ENCODE peak calls at places on chromosomes 2 and 18, in seven cellular contexts. V, E, D, I, Q, T and A are unnamed samples.
A peak's percentile ranks its signal among the peaks of the same experiment; 100 is the strongest.

GRCh38 chr2:122481244-122481622 is 725.8 kb downstream of the TSN start:
- DNase-seq in V (no peak), E (no peak), D (no peak), I (no peak), Q (no peak), T (no peak), A (no peak)

GRCh38 chr2:240229603-240230423 is 89.4 kb upstream of the OTOS start:
- DNase-seq in V (no peak), E (no peak), D (no peak), I (peak; percentile 21), Q (no peak), T (peak; percentile 26), A (no peak)

GRCh38 chr2:229376866-229377265 is 105.8 kb upstream of the PID1 start:
- DNase-seq in V (no peak), E (no peak), D (no peak), I (no peak), Q (no peak), T (no peak), A (no peak)

GRCh38 chr18:46414863-46415262 is 242.2 kb downstream of the LOXHD1 start:
- DNase-seq in V (no peak), E (no peak), D (no peak), I (no peak), Q (no peak), T (no peak), A (no peak)

GRCh38 chr2:113755690-113756063 is 765 bp downstream of the SLC35F5 start:
- DNase-seq in V (peak; percentile 12), E (no peak), D (no peak), I (no peak), Q (no peak), T (no peak), A (no peak)

GRCh38 chr2:49640630-49641029 is 486.3 kb upstream of the FSHR start:
- DNase-seq in V (no peak), E (no peak), D (no peak), I (no peak), Q (no peak), T (no peak), A (no peak)

GRCh38 chr2:37851828-37852584 is 73.1 kb upstream of the RMDN2 start:
- DNase-seq in V (no peak), E (no peak), D (no peak), I (no peak), Q (no peak), T (no peak), A (no peak)

GRCh38 chr2:45452866-45453265 is 158.2 kb downstream of the SRBD1 start:
- DNase-seq in V (no peak), E (peak; percentile 89), D (no peak), I (no peak), Q (no peak), T (no peak), A (peak; percentile 84)

GRCh38 chr2:173806761-173807160 is 158.4 kb downstream of the SP3 start:
- DNase-seq in V (no peak), E (no peak), D (no peak), I (no peak), Q (no peak), T (no peak), A (no peak)

GRCh38 chr2:240503848-240504247 is 53.9 kb downstream of the ANKMY1 start:
- DNase-seq in V (no peak), E (no peak), D (no peak), I (no peak), Q (no peak), T (peak; percentile 32), A (no peak)

GRCh38 chr18:23629444-23629946 is 33.2 kb downstream of the ANKRD29 start:
- DNase-seq in V (peak; percentile 92), E (no peak), D (no peak), I (peak; percentile 62), Q (no peak), T (peak; percentile 77), A (no peak)

GRCh38 chr2:84257871-84258270 is 201.2 kb downstream of the SUCLG1 start:
- DNase-seq in V (peak; percentile 42), E (no peak), D (no peak), I (no peak), Q (no peak), T (no peak), A (no peak)
- TF ChIP-seq CTCF in V (peak; percentile 75), E (no peak), D (peak; percentile 48), I (no peak), Q (no peak), T (no peak), A (no peak)

DNA sequence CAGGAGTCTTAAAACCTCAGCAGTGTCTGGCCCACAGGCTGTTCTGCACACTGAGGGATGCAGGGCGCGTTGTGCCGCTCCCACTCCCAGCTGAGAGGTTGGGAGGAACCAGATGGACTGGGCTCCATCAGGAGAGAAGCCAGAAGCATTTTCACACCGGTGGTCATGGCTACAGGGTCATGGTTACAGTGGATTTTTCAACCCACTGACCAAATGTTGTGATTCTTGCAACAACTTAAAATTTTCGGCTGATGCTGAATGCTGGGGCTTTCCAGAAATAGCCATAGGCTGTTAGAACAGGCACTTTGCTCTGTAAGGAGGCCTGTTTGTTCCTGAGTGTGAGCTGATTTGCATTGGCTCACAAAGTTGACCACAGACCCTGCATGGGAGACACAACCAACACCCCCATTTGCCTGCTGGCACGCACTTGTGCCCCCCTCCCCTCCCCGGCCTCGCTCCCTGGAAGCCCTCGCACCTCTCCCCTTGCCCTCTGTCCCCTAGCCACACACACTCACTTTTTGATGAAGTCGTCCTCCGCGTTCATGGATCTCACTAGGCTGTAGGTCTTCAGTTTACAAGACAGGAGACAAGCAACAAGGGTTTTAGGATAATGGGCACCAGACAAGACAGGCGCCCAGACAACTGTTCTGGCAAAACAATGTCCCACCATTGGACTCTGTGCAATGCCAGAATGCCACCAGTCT is 3.4 kb downstream of the LPIN1 start:
- DNase-seq in V (no peak), E (no peak), D (no peak), I (no peak), Q (no peak), T (peak; percentile 65), A (no peak)
- H3K4me3 ChIP-seq in V (no peak overlapping the region), E (no peak overlapping the region), D (no peak overlapping the region), I (peak overlapping the region; percentile 77), Q (peak overlapping the region; percentile 90), T (no peak overlapping the region), A (no peak overlapping the region)

GRCh38 chr2:33135645-33136044 is 188.9 kb downstream of the LTBP1 start:
- DNase-seq in V (no peak), E (no peak), D (no peak), I (no peak), Q (no peak), T (no peak), A (no peak)

GRCh38 chr2:33136056-33136455 is 189.3 kb downstream of the LTBP1 start:
- DNase-seq in V (no peak), E (no peak), D (no peak), I (no peak), Q (no peak), T (no peak), A (no peak)

GRCh38 chr2:33133436-33133835 is 186.7 kb downstream of the LTBP1 start:
- DNase-seq in V (no peak), E (no peak), D (no peak), I (no peak), Q (no peak), T (no peak), A (no peak)

GRCh38 chr2:33134764-33135560 is 188.2 kb downstream of the LTBP1 start:
- DNase-seq in V (no peak), E (no peak), D (no peak), I (no peak), Q (no peak), T (no peak), A (no peak)

DNA sequence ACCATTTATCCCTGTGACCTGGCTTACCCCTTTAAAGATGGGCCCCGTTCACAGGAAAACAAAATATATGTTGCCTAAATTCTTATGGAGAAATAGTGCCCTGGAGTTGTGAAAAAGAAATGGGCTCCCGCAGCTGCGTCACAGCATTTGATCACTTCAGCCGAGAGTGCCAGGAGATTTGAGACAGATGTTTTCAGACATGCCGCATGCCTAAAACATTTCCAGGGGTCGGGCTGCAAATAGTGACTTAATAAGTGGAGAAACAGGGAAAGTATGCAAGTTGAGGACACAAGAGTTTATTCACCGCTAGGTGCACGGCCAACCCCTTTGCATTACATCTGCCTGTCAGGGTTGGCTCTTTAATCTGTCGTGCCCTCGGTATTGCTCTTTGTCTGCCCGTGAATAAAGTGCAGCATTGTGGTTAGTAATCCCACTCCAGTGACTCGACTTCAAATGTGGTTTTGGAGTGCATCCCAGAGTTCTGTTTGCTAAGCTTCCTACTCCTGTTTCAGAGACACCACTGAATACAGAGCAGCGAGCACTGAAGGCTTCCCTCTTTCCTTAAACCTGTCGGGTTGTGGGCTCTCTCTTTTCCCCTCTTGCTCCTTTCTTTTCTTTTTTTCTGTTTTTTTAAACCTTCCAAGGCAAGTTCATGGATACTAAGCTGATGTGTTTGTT is 187.5 kb downstream of the LTBP1 start:
- DNase-seq in V (peak; percentile 67), E (peak; percentile 98), D (no peak), I (peak; percentile 28), Q (no peak), T (peak; percentile 58), A (peak; percentile 92)
- TF ChIP-seq CTCF in V (no peak), E (peak; percentile 42), D (no peak), I (no peak), Q (peak; percentile 45), T (no peak), A (peak; percentile 43)

GRCh38 chr2:197867630-197868029 is 63.2 kb downstream of the PLCL1 start:
- DNase-seq in V (no peak), E (no peak), D (no peak), I (no peak), Q (no peak), T (no peak), A (no peak)
- H3K4me3 ChIP-seq in V (no peak overlapping the region), E (no peak overlapping the region), D (no peak overlapping the region), I (no peak overlapping the region), Q (no peak overlapping the region), T (no peak overlapping the region), A (no peak overlapping the region)

GRCh38 chr2:85655961-85656403 is 12.0 kb downstream of the SFTPB start:
- DNase-seq in V (no peak), E (no peak), D (no peak), I (no peak), Q (no peak), T (no peak), A (no peak)
- TF ChIP-seq CTCF in V (no peak), E (no peak), D (no peak), I (no peak), Q (no peak), T (no peak), A (no peak)

GRCh38 chr18:12306752-12307151 is 1.3 kb upstream of the TUBB6 start:
- DNase-seq in V (no peak), E (no peak), D (no peak), I (no peak), Q (no peak), T (no peak), A (no peak)
- H3K4me3 ChIP-seq in V (peak overlapping the region; percentile 34), E (peak overlapping the region; percentile 89), D (no peak overlapping the region), I (peak overlapping the region; percentile 58), Q (peak overlapping the region; percentile 96), T (peak overlapping the region; percentile 59), A (peak overlapping the region; percentile 93)